ENCODE peak calls at places on chromosome 17, in nine cellular contexts. D is brain microvascular endothelial cell, A is AG09319, U is stromal cell of bone marrow, K is left colon, H is retinal pigment epithelial cell, Z is GM04503, Y is thoracic aorta, Q is RPMI7951. N is an unnamed sample.

GRCh38 chr17:9432121-9432866 is 143.3 kb downstream of the STX8 start:
- DNase-seq in D (no peak), A (no peak), U (no peak), K (no peak), H (no peak), Z (no peak), Y (no peak), Q (no peak), N (no peak)

GRCh38 chr17:14616508-14616907 is 315.6 kb downstream of the HS3ST3B1 start:
- DNase-seq in D (no peak), A (no peak), U (no peak), K (no peak), H (no peak), Z (peak; percentile 4), Y (no peak), Q (no peak), N (no peak)

GRCh38 chr17:309361-309888 is 43.2 kb downstream of the RPH3AL start:
- DNase-seq in D (no peak), A (no peak), U (no peak), K (no peak), H (no peak), Z (no peak), Y (no peak), Q (no peak), N (no peak)

GRCh38 chr17:1177099-1177996 is 2.4 kb downstream of the ABR start:
- DNase-seq in D (no peak), A (no peak), U (no peak), K (no peak), H (no peak), Z (no peak), Y (no peak), Q (peak; percentile 29), N (no peak)

GRCh38 chr17:72387487-72387886 is 266.7 kb downstream of the SOX9 start:
- DNase-seq in D (peak; percentile 68), A (peak; percentile 82), U (peak; percentile 82), K (no peak), H (peak; percentile 88), Z (peak; percentile 82), Y (no peak), Q (peak; percentile 89), N (no peak)

GRCh38 chr17:3880983-3881382 is 11.9 kb downstream of the CAMKK1 start:
- DNase-seq in D (no peak), A (no peak), U (no peak), K (no peak), H (no peak), Z (no peak), Y (no peak), Q (no peak), N (no peak)

GRCh38 chr17:40340880-40341807 is 23.4 kb downstream of the GJD3 start:
- DNase-seq in D (peak; percentile 84), A (no peak), U (no peak), K (peak; percentile 93), H (no peak), Z (no peak), Y (peak; percentile 79), Q (peak; percentile 80), N (peak; percentile 95)

GRCh38 chr17:6286239-6286638 is 148.7 kb downstream of the AIPL1 start:
- DNase-seq in D (no peak), A (no peak), U (no peak), K (no peak), H (no peak), Z (no peak), Y (no peak), Q (no peak), N (no peak)

GRCh38 chr17:11701906-11702305 is 103.6 kb downstream of the DNAH9 start:
- DNase-seq in D (no peak), A (no peak), U (no peak), K (no peak), H (no peak), Z (no peak), Y (no peak), Q (no peak), N (no peak)

GRCh38 chr17:43456661-43457361 is 27.0 kb upstream of the DHX8 start:
- DNase-seq in D (no peak), A (peak; percentile 56), U (peak; percentile 30), K (no peak), H (no peak), Z (no peak), Y (no peak), Q (peak; percentile 85), N (no peak)

GRCh38 chr17:42632949-42633444 is 23.5 kb downstream of the TUBG1 start:
- DNase-seq in D (no peak), A (no peak), U (no peak), K (no peak), H (no peak), Z (no peak), Y (no peak), Q (no peak), N (no peak)

GRCh38 chr17:38415250-38416194 is 12.7 kb upstream of the ARHGAP23 start:
- DNase-seq in D (peak; percentile 31), A (peak; percentile 54), U (no peak), K (no peak), H (no peak), Z (no peak), Y (no peak), Q (no peak), N (no peak)

GRCh38 chr17:56593741-56594527 is 435 bp downstream of the NOG start:
- DNase-seq in D (peak; percentile 26), A (peak; percentile 31), U (peak; percentile 33), K (peak; percentile 51), H (no peak), Z (no peak), Y (no peak), Q (peak; percentile 58), N (peak; percentile 16)

GRCh38 chr17:41672153-41672552 is 16.5 kb upstream of the EIF1 start:
- DNase-seq in D (no peak), A (no peak), U (no peak), K (no peak), H (no peak), Z (no peak), Y (no peak), Q (no peak), N (no peak)

GRCh38 chr17:68195667-68196393 is 52.0 kb upstream of the AMZ2 start:
- DNase-seq in D (no peak), A (no peak), U (no peak), K (no peak), H (no peak), Z (no peak), Y (no peak), Q (no peak), N (no peak)

GRCh38 chr17:76833747-76834146 is 34.5 kb upstream of the MGAT5B start:
- DNase-seq in D (no peak), A (no peak), U (no peak), K (no peak), H (no peak), Z (no peak), Y (no peak), Q (no peak), N (no peak)